ENCODE peak calls at places on chromosomes 13 and 19, in nine cellular contexts. I is psoas muscle, V is AG08395, Z is naive B cell, G is NCI-H774, F is NCI-H226, B is HCT116, M is adipocyte, O is sciatic nerve. H is an unnamed sample.

GRCh38 chr13:51222510-51223283 is 499 bp downstream of the FAM124A start:
- DNase-seq in B (no peak), F (no peak), Z (no peak), I (no peak), M (peak), G (no peak), V (no peak), O (no peak), H (no peak)

GRCh38 chr19:13881692-13882418 is 4.9 kb downstream of the NANOS3 start:
- DNase-seq in F (no peak), G (no peak), Z (peak), O (peak), B (no peak), V (peak), M (no peak), I (peak), H (peak)

GRCh38 chr13:47004022-47004421 is 107.2 kb upstream of the HTR2A start:
- DNase-seq in F (peak), Z (no peak), B (no peak), M (no peak), I (no peak), G (no peak), V (no peak), O (no peak), H (no peak)

GRCh38 chr19:14732510-14732909 is 42.7 kb downstream of the ZNF333 start:
- DNase-seq in G (no peak), F (no peak), V (no peak), I (no peak), B (no peak), M (no peak), Z (no peak), O (no peak), H (no peak)

GRCh38 chr13:112888238-112889111 is 80.5 kb upstream of the MCF2L start:
- DNase-seq in B (no peak), V (no peak), Z (no peak), I (no peak), G (no peak), M (no peak), F (no peak), O (no peak), H (no peak)

GRCh38 chr19:39299404-39299803 is 3.2 kb downstream of the IFNL1 start:
- DNase-seq in Z (no peak), M (no peak), O (no peak), V (no peak), G (no peak), I (no peak), F (no peak), B (no peak), H (no peak)

GRCh38 chr19:1064661-1065605 is 2.0 kb upstream of the ARHGAP45 start:
- DNase-seq in O (peak), M (peak), Z (peak), B (peak), V (peak), I (peak), F (peak), G (no peak), H (peak)

GRCh38 chr19:32580353-32580900 is 563 bp upstream of the PDCD5 start:
- DNase-seq in I (no peak), O (no peak), V (no peak), G (no peak), Z (no peak), F (no peak), M (no peak), B (no peak), H (no peak)

GRCh38 chr13:92187378-92187989 is 789.1 kb downstream of the GPC5 start:
- DNase-seq in Z (peak), O (no peak), I (no peak), B (no peak), G (no peak), F (peak), M (peak), V (peak), H (peak)

GRCh38 chr19:58328999-58329398 is 2.2 kb downstream of the ZSCAN22 start:
- DNase-seq in G (no peak), B (no peak), Z (peak), O (no peak), F (no peak), M (no peak), V (no peak), I (no peak), H (no peak)

GRCh38 chr19:43351998-43352746 is 1.3 kb upstream of the CD177 start:
- DNase-seq in Z (no peak), B (no peak), V (no peak), F (no peak), I (no peak), M (no peak), G (no peak), O (no peak), H (no peak)

GRCh38 chr13:40352807-40353562 is 313.5 kb downstream of the FOXO1 start:
- DNase-seq in Z (no peak), O (no peak), B (no peak), M (no peak), V (no peak), G (no peak), I (peak), F (no peak), H (no peak)

GRCh38 chr13:39789451-39789850 is 134.0 kb downstream of the COG6 start:
- DNase-seq in O (no peak), B (no peak), I (no peak), V (no peak), G (no peak), F (no peak), M (no peak), Z (no peak), H (no peak)

GRCh38 chr13:20525601-20526544 is at the start of gene CRYL1:
- DNase-seq in I (peak), B (no peak), G (peak), Z (peak), V (peak), F (peak), O (peak), M (peak), H (peak)